ENCODE peak calls at places on chromosome 5, in seven cellular contexts. A, P, G, O, J, N and I are unnamed samples.

GRCh38 chr5:163578652-163579051 is 73.2 kb downstream of the MAT2B start:
- DNase-seq in A (no peak), P (no peak), G (no peak), O (no peak), J (no peak), N (no peak), I (no peak)

GRCh38 chr5:133247881-133248642 is 196.2 kb downstream of the HSPA4 start:
- DNase-seq in A (no peak), P (peak; percentile 43), G (no peak), O (no peak), J (peak; percentile 87), N (peak; percentile 93), I (no peak)

GRCh38 chr5:133690746-133691145 is 78.4 kb upstream of the FSTL4 start:
- DNase-seq in A (no peak), P (no peak), G (no peak), O (no peak), J (no peak), N (no peak), I (peak; percentile 11)

GRCh38 chr5:169347786-169348185 is 46.8 kb upstream of the SLIT3 start:
- DNase-seq in A (no peak), P (no peak), G (no peak), O (no peak), J (peak; percentile 40), N (no peak), I (no peak)

GRCh38 chr5:29845206-29845605 is 1348.3 kb upstream of the CDH6 start:
- DNase-seq in A (no peak), P (no peak), G (no peak), O (no peak), J (no peak), N (no peak), I (no peak)

GRCh38 chr5:139181835-139182452 is 16.2 kb downstream of the SIL1 start:
- DNase-seq in A (no peak), P (no peak), G (no peak), O (no peak), J (no peak), N (peak; percentile 24), I (peak; percentile 65)

GRCh38 chr5:128213340-128213739 is 129.8 kb downstream of the SLC12A2 start:
- DNase-seq in A (peak; percentile 50), P (peak; percentile 38), G (no peak), O (peak; percentile 30), J (peak; percentile 68), N (no peak), I (no peak)

GRCh38 chr5:133938039-133938821 is 30.2 kb downstream of the C5orf15 start:
- DNase-seq in A (peak; percentile 51), P (no peak), G (no peak), O (no peak), J (no peak), N (no peak), I (no peak)

GRCh38 chr5:85868070-85868469 is 749.7 kb upstream of the COX7C start:
- DNase-seq in A (no peak), P (no peak), G (no peak), O (no peak), J (no peak), N (no peak), I (no peak)

GRCh38 chr5:71703941-71704340 is 15.1 kb upstream of the CARTPT start:
- DNase-seq in A (no peak), P (no peak), G (no peak), O (no peak), J (no peak), N (no peak), I (no peak)

GRCh38 chr5:153965102-153965645 is 73.5 kb downstream of the FAM114A2 start:
- DNase-seq in A (peak; percentile 33), P (no peak), G (no peak), O (peak; percentile 25), J (peak; percentile 52), N (no peak), I (peak; percentile 72)

GRCh38 chr5:38287124-38287523 is 28.8 kb downstream of the EGFLAM start:
- DNase-seq in A (no peak), P (no peak), G (no peak), O (no peak), J (no peak), N (no peak), I (no peak)

GRCh38 chr5:99187611-99188010 is 258.8 kb upstream of the CHD1 start:
- DNase-seq in A (no peak), P (no peak), G (no peak), O (no peak), J (peak; percentile 3), N (no peak), I (no peak)

GRCh38 chr5:56145106-56145505 is 88.0 kb downstream of the ANKRD55 start:
- DNase-seq in A (no peak), P (no peak), G (no peak), O (no peak), J (no peak), N (no peak), I (no peak)

GRCh38 chr5:179240561-179240960 is 104.7 kb downstream of the ADAMTS2 start:
- DNase-seq in A (no peak), P (no peak), G (no peak), O (peak; percentile 7), J (no peak), N (peak; percentile 3), I (peak; percentile 17)

GRCh38 chr5:1381370-1382247 is 36.7 kb upstream of the CLPTM1L start:
- DNase-seq in A (no peak), P (no peak), G (no peak), O (no peak), J (no peak), N (no peak), I (no peak)

GRCh38 chr5:132427285-132428146 is 58.0 kb downstream of the SLC22A5 start:
- DNase-seq in A (peak; percentile 66), P (no peak), G (no peak), O (no peak), J (no peak), N (peak; percentile 83), I (no peak)

GRCh38 chr5:138979684-138980275 is 104.6 kb upstream of the LRRTM2 start:
- DNase-seq in A (no peak), P (no peak), G (no peak), O (no peak), J (no peak), N (no peak), I (no peak)

GRCh38 chr5:103232393-103232999 is 26.1 kb upstream of the MACIR start:
- DNase-seq in A (no peak), P (no peak), G (no peak), O (no peak), J (peak; percentile 62), N (no peak), I (no peak)

GRCh38 chr5:170597876-170598275 is 94.1 kb downstream of the KCNIP1 start:
- DNase-seq in A (no peak), P (no peak), G (no peak), O (no peak), J (peak; percentile 40), N (no peak), I (peak; percentile 64)

GRCh38 chr5:96885518-96886338 is 9.4 kb downstream of the ERAP2 start:
- DNase-seq in A (no peak), P (no peak), G (no peak), O (no peak), J (no peak), N (peak; percentile 70), I (no peak)
- H3K4me1 ChIP-seq in A (peaks cover 40% of the 10 kb centered on the region), P (no peaks in the 10 kb centered on the region), G (no peaks in the 10 kb centered on the region), O (peaks cover 4% of the 10 kb centered on the region), J (peaks cover 25% of the 10 kb centered on the region), N (peaks cover 15% of the 10 kb centered on the region), I (no peaks in the 10 kb centered on the region)

GRCh38 chr5:141180313-141180712 is 1.9 kb upstream of the PCDHB16 start:
- DNase-seq in A (no peak), P (no peak), G (no peak), O (no peak), J (no peak), N (no peak), I (no peak)

GRCh38 chr5:141172381-141173204 is at the start of gene PCDHB7:
- DNase-seq in A (no peak), P (no peak), G (peak; percentile 43), O (peak; percentile 34), J (peak; percentile 35), N (no peak), I (no peak)

DNA sequence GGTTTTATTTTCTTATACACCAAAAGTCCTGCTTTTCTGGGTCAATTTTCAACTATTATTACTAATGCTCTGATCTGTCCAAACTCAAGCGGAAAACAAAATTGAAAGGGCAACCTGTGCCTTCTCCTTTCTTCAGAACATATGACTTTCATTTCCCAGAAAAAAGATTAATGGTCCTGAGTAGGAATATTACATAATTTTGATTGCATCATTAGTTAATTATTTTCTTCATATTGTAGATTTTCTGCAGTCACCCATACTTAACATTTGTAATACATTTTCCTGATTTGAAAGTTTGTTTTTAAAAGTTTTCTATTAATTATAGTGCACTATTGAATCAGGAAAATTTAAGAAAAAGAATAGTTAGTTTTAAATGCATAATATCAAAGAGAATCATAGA is 1.7 kb upstream of the PCDHB8 start:
- DNase-seq in A (no peak), P (no peak), G (no peak), O (no peak), J (no peak), N (no peak), I (no peak)
- H3K27me3 ChIP-seq in A (peaks cover 25% of the 10 kb centered on the region), P (no peaks in the 10 kb centered on the region), G (no peaks in the 10 kb centered on the region), O (peaks cover 5% of the 10 kb centered on the region), J (no peaks in the 10 kb centered on the region), N (peaks cover 5% of the 10 kb centered on the region), I (peaks cover 4% of the 10 kb centered on the region)

DNA sequence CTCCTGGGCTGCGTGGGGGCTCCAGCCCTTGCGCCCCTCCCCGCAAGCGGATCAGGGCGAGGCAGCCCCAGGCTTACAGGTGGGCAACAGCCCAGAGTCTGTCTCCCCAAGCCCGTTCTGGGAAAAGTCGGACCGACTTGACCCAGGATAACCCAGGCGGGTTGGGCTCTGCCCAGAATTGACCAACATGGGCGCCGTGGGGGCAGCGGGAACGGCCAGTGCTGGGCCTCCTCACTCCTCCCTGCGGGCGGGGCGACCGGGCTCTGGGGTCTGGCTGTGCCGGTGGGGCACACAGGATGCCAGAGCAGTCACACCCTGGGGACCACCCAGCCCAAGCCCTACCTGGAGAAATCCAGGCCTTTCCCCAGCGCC is 15.3 kb upstream of the SYNPO start:
- DNase-seq in A (peak; percentile 49), P (no peak), G (peak; percentile 73), O (peak; percentile 62), J (no peak), N (peak; percentile 88), I (no peak)
- TF ChIP-seq POLR2A in A (no peak), P (no peak), G (no peak), O (no peak), J (no peak), N (peak; percentile 66), I (no peak)

GRCh38 chr5:59540366-59540765 is 353.2 kb downstream of the PDE4D start:
- DNase-seq in A (peak; percentile 28), P (no peak), G (no peak), O (no peak), J (peak; percentile 75), N (no peak), I (no peak)
- H3K4me1 ChIP-seq in A (peaks cover 61% of the 10 kb centered on the region), P (peaks cover 5% of the 10 kb centered on the region), G (no peaks in the 10 kb centered on the region), O (peaks cover 8% of the 10 kb centered on the region), J (no peaks in the 10 kb centered on the region), N (peaks cover 44% of the 10 kb centered on the region), I (peaks cover 68% of the 10 kb centered on the region)